ENCODE peak calls at places on chromosomes 11 and 22, in seven cellular contexts. A is fibroblast of the conjunctiva; O is activated naive CD8-positive, alpha-beta T cell treated with anti-CD3 and anti-CD28 coated beads, Interleukin-2, amount 50 U/mL, for 24 hours; S is ACHN; G is Calu3; D is IMR-90; X is heart left ventricle. R is an unnamed sample.

GRCh38 chr11:65636108-65636809 is 1.6 kb upstream of the SIPA1 start:
- DNase-seq in X (no peak), O (no peak), A (no peak), D (no peak), S (no peak), G (no peak), R (no peak)

GRCh38 chr11:79438631-79439429 is 2.0 kb downstream of the TENM4 start:
- DNase-seq in S (peak), O (no peak), A (no peak), G (no peak), X (peak), D (peak), R (peak)

GRCh38 chr11:35593143-35593542 is 25.1 kb upstream of the FJX1 start:
- DNase-seq in G (peak), A (peak), D (peak), X (no peak), O (no peak), S (peak), R (no peak)

GRCh38 chr22:23380230-23380573 is 199.9 kb downstream of the IGLL1 start:
- DNase-seq in A (no peak), O (no peak), G (no peak), X (no peak), D (no peak), S (no peak), R (no peak)

GRCh38 chr22:41445171-41446056 is 1.2 kb downstream of the TOB2 start:
- DNase-seq in X (peak), A (no peak), S (peak), G (no peak), D (no peak), O (peak), R (peak)

GRCh38 chr11:74006743-74007304 is 2.1 kb downstream of the UCP3 start:
- DNase-seq in G (no peak), A (no peak), S (no peak), X (no peak), D (no peak), O (no peak), R (no peak)

GRCh38 chr11:18243783-18244362 is 4.6 kb downstream of the SAA2 start:
- DNase-seq in O (peak), A (peak), S (peak), X (no peak), D (peak), G (peak), R (peak)

GRCh38 chr22:36467946-36468345 is 13.5 kb downstream of the TXN2 start:
- DNase-seq in O (peak), D (peak), S (peak), G (peak), X (peak), A (peak), R (no peak)

GRCh38 chr11:64015935-64016468 is 19.7 kb upstream of the FLRT1 start:
- DNase-seq in X (no peak), O (no peak), S (no peak), A (no peak), G (no peak), D (no peak), R (no peak)

GRCh38 chr11:111944651-111945051 is 7.5 kb downstream of the DIXDC1 start:
- DNase-seq in S (peak), A (peak), G (no peak), X (no peak), D (peak), O (no peak), R (no peak)